ENCODE peak calls at places on chromosomes 11 and 22, in five cellular contexts. S, O, F, K and V are unnamed samples. For H3K27me3, the result is how much of the 10 kb centered on the place peaks cover.

GRCh38 chr22:32801436-32802290 is at the start of gene TIMP3:
- DNase-seq in O (no peak), S (peak), K (peak), F (peak), V (no peak)

GRCh38 chr22:47201186-47201995 is 438.9 kb downstream of the TBC1D22A start:
- DNase-seq in O (no peak), K (no peak), F (peak), S (peak), V (no peak)

GRCh38 chr11:72751293-72752087 is 718 bp downstream of the ARAP1 start:
- DNase-seq in K (no peak), O (no peak), F (no peak), S (peak), V (no peak)

GRCh38 chr11:72173291-72173690 is 18.6 kb upstream of the FOLR1 start:
- DNase-seq in S (no peak), F (no peak), O (no peak), K (no peak), V (no peak)

GRCh38 chr11:66068923-66069714 is 953 bp upstream of the PACS1 start:
- DNase-seq in F (peak), S (peak), K (peak), O (no peak), V (peak)

GRCh38 chr11:10208045-10208674 is 85.9 kb downstream of the SBF2 start:
- DNase-seq in O (no peak), S (no peak), F (no peak), K (peak), V (no peak)

GRCh38 chr11:118295834-118296454 is 8.6 kb upstream of the CD3E start:
- DNase-seq in S (no peak), K (peak), O (no peak), F (no peak), V (no peak)

GRCh38 chr11:70699294-70700221 is 301.2 kb downstream of the CTTN start:
- DNase-seq in K (no peak), F (no peak), S (no peak), O (no peak), V (no peak)

GRCh38 chr22:18044548-18045271 is 20.3 kb upstream of the MICAL3 start:
- DNase-seq in O (no peak), S (no peak), F (no peak), K (no peak), V (no peak)

GRCh38 chr11:6604081-6604626 is 580 bp downstream of the ILK start:
- DNase-seq in F (peak), O (peak), S (no peak), K (peak), V (peak)

GRCh38 chr22:17087176-17088131 is 2.7 kb downstream of the IL17RA start:
- DNase-seq in K (no peak), S (no peak), O (peak), F (peak), V (peak)

GRCh38 chr11:111474432-111474831 is 37.8 kb downstream of the BTG4 start:
- DNase-seq in O (no peak), K (no peak), F (no peak), S (no peak), V (no peak)

GRCh38 chr11:73322111-73322985 is 14.3 kb downstream of the ARHGEF17 start:
- DNase-seq in S (no peak), K (no peak), F (peak), O (no peak), V (no peak)

GRCh38 chr22:50396751-50397370 is 53.7 kb downstream of the PPP6R2 start:
- DNase-seq in K (no peak), O (no peak), F (no peak), S (no peak), V (no peak)

GRCh38 chr11:119835804-119836203 is 106.8 kb upstream of the NECTIN1 start:
- DNase-seq in O (no peak), S (no peak), K (no peak), F (no peak), V (no peak)

GRCh38 chr11:35511666-35512065 is 13.8 kb downstream of the PAMR1 start:
- DNase-seq in O (no peak), F (no peak), K (no peak), S (no peak), V (no peak)

GRCh38 chr22:50027639-50028537 is 15.3 kb upstream of the IL17REL start:
- DNase-seq in K (no peak), S (no peak), F (no peak), O (no peak), V (peak)

GRCh38 chr11:33915521-33915920 is 23.6 kb upstream of the LMO2 start:
- DNase-seq in S (no peak), O (no peak), K (no peak), F (no peak), V (no peak)

GRCh38 chr11:6124245-6124644 is 16.8 kb downstream of the OR56B4 start:
- DNase-seq in O (no peak), S (no peak), K (no peak), F (no peak), V (no peak)

GRCh38 chr11:125929445-125930075 is 16.3 kb upstream of the VSIG10L2 start:
- DNase-seq in O (no peak), F (no peak), K (no peak), S (no peak), V (peak)

GRCh38 chr22:19473578-19473977 is 5.4 kb downstream of the UFD1 start:
- DNase-seq in F (no peak), K (no peak), S (no peak), O (no peak), V (no peak)

GRCh38 chr11:57800444-57801184 is 39.0 kb downstream of the CTNND1 start:
- DNase-seq in F (no peak), S (no peak), K (peak), O (no peak), V (peak)

GRCh38 chr11:57804466-57804865 is 42.9 kb downstream of the CTNND1 start:
- DNase-seq in K (no peak), S (no peak), O (no peak), F (no peak), V (no peak)

GRCh38 chr11:57805780-57806179 is 44.2 kb downstream of the CTNND1 start:
- DNase-seq in S (no peak), O (no peak), K (no peak), F (no peak), V (no peak)

GRCh38 chr11:57801185-57801490 is 39.5 kb downstream of the CTNND1 start:
- DNase-seq in S (no peak), O (no peak), F (no peak), K (peak), V (no peak)

DNA sequence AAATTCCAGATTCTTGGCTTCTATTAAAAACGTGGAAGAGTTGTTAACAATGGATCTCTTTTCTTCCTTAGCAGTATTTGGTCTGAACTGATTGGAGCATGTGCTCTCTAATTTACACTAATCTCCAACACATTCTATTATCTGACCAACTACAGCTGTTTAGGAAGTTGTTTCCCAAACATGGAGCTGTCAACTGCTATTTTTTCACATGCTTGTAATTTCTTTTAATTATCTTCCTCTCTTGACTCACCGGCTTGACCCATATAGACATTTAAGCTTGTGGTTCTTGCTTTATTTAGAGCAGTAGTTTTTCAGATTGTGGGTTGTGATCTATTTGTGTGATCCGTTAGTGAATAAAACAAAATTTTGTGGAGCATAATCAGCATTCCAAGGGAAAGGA is 40.8 kb downstream of the CTNND1 start:
- DNase-seq in F (no peak), K (no peak), S (no peak), O (no peak), V (no peak)
- H3K27ac ChIP-seq in F (no peak), K (no peak), S (no peak), O (no peak), V (no peak)

DNA sequence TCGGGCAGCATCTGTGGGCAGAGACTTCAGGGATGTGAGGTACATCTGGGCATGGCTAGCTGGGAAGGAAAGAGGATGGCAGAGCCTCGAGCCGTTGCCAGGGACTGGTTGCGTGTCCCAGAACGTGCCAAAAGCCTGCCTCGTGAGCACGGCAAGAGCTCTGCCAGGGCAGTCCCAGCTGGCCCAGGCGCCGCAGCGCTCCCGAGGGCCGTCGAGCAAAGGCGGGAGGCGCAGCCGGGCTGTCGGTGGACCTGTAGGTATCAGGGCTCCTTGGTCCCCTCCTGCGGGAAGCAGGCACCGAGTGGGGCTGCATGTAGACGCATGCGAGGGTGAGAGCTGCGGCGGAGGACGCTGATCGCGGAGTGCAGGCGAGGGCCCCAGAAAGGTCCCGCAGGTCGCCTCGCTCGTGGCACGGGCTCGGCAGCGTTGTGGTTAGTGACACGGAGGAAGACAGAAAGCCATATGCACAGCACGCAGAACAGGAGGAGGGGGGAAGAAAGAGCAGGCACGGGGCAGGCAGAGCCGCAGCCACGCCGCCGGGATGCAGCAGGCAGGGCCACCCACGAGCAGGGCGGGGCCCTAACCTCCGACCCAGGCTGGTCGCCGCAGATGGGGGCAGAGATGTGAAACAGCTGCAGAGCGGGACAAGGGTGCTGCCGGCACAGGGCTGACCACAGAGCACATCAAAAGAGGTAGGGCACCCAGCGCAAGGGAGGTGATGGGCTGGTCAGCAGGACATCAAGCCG is 18.0 kb downstream of the LSP1 start:
- DNase-seq in S (no peak), F (no peak), O (peak), K (no peak), V (no peak)
- H3K27me3 ChIP-seq in S (under half), F (under half), O (under half), K (half or more), V (under half)

DNA sequence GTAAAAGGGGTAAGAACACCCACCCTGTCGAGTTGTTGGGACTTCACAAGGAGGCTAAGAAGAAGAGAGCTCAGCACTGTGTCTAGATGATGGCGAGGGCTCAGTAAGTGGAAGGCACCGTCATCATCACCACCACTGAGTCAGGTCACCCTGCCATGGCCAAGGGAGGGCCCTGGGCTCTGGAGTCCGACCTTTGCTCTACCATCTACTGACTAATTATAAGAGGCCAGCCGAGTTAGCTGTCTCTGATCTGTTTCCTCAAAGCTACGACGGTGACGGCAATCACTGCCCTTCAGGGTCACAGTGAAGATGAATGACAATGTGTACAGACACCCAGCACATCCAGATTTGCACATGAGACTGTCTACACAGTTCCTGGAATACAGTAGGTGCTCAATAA is 29.3 kb downstream of the KIAA0930 start:
- DNase-seq in K (no peak), O (no peak), F (no peak), S (no peak), V (no peak)
- H3K4me3 ChIP-seq in K (no peak), O (no peak), F (peak), S (no peak), V (peak)

GRCh38 chr11:46666516-46666915 is 33.9 kb downstream of the ARHGAP1 start:
- DNase-seq in K (no peak), S (no peak), O (no peak), F (no peak), V (no peak)

GRCh38 chr11:46665356-46665755 is 35.1 kb downstream of the ARHGAP1 start:
- DNase-seq in O (no peak), F (no peak), K (no peak), S (no peak), V (no peak)

GRCh38 chr11:46664612-46665011 is 35.8 kb downstream of the ARHGAP1 start:
- DNase-seq in S (no peak), O (no peak), K (no peak), F (no peak), V (no peak)

GRCh38 chr11:46661836-46662235 is 38.6 kb downstream of the ARHGAP1 start:
- DNase-seq in K (no peak), F (no peak), O (no peak), S (no peak), V (no peak)

DNA sequence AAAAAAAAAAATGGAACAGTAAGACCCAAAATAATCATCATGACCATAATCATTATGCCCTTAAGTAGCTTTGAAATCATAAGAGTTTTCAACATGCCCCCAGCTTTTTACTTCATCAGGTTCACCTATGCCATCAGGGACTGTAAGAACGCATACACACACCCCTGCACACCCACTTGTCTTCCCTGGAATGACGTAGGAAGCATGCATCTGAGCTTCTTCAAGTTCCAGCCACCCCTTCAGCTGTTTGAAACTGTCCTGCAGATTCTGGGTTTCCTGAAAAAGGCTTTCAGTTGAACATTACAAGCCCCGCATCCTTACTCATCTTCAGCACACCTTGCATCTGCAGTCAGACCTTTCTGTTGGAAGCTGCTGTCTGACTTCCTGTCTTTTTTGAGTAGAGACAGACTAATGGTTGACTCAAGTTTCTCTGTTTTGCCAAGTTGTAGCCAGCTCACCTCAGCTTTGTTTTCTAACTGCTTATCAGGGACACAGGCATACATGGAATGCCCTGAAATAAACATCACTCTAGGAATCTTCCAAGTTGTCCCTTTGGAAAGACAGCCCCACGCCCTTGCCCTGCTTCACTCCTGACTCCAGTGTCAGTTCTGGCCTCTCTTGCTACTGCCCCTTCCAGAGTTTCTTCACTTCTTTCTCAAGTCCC is 37.0 kb downstream of the ARHGAP1 start:
- DNase-seq in S (no peak), F (no peak), O (no peak), K (no peak), V (no peak)
- H3K27ac ChIP-seq in S (no peak), F (no peak), O (no peak), K (no peak), V (peak)

GRCh38 chr11:113462830-113463229 is 12.4 kb downstream of the DRD2 start:
- DNase-seq in S (no peak), K (no peak), F (no peak), O (no peak), V (no peak)
- H3K27me3 ChIP-seq in S (under half), K (under half), F (under half), O (under half), V (under half)

GRCh38 chr22:38218661-38219331 is 17.0 kb downstream of the MAFF start:
- DNase-seq in K (peak), F (no peak), S (peak), O (peak), V (no peak)
- H3K4me3 ChIP-seq in K (no peak), F (no peak), S (no peak), O (no peak), V (no peak)

DNA sequence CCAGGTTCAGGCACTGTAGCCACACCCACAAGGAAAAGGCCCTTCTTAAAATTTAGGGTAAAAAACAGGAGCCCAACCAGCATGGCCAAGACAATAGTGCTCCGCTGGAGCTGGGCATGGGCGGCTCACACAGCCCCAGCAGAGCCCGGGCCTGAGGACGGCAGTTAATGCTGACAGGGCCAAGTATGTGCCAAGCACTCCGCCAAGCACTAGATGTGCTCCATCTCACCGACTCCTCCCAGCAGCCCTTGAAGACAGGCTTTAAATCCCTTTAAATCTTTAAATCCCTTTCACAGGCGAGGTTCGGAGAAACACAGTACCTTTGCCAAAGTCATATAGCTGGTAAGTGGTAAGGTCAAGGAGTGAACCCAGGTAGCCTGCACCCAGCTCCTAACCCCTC is 4.8 kb downstream of the ARFGAP2 start:
- DNase-seq in O (no peak), S (no peak), K (no peak), F (no peak), V (no peak)
- H3K27ac ChIP-seq in O (no peak), S (no peak), K (no peak), F (no peak), V (no peak)

GRCh38 chr11:68661014-68661413 is 23.3 kb upstream of the GAL start:
- DNase-seq in O (no peak), S (no peak), F (no peak), K (no peak), V (no peak)
- H3K27me3 ChIP-seq in O (under half), S (under half), F (under half), K (under half), V (under half)

GRCh38 chr11:8527939-8528338 is 66.1 kb downstream of the STK33 start:
- DNase-seq in F (no peak), S (no peak), O (no peak), K (no peak), V (no peak)

GRCh38 chr11:8531312-8531711 is 62.7 kb downstream of the STK33 start:
- DNase-seq in K (peak), S (no peak), O (no peak), F (no peak), V (no peak)

GRCh38 chr11:8533332-8533731 is 60.7 kb downstream of the STK33 start:
- DNase-seq in S (no peak), O (no peak), K (no peak), F (peak), V (no peak)

GRCh38 chr11:8532475-8532874 is 61.6 kb downstream of the STK33 start:
- DNase-seq in F (no peak), O (no peak), K (no peak), S (no peak), V (no peak)

GRCh38 chr11:8531982-8532381 is 62.0 kb downstream of the STK33 start:
- DNase-seq in O (no peak), K (no peak), F (no peak), S (no peak), V (no peak)
- H3K4me3 ChIP-seq in O (no peak), K (no peak), F (no peak), S (no peak), V (no peak)

DNA sequence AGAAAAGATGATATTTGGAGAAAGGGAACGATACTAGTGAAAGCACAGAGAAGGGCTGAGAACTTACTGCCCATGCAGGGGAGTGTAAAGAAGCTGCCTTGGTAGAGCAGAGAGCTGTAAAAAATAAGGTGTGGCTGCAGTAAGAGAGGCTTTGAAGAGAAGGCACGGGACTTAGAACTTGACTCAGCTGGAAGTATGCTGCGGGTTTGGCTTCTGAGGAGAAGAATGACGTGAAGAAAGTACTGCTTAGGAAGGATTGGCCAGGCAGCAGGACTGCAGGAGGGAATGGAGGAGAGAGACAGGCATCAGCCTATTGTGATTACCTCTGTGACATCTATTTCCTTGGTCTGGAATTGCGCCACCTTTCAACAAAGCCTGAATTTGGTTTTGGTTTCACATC is 22.4 kb downstream of the PRRG4 start:
- DNase-seq in O (no peak), F (no peak), K (no peak), S (peak), V (no peak)
- H3K27ac ChIP-seq in O (no peak), F (no peak), K (no peak), S (peak), V (no peak)